ENCODE peak calls at places on chromosome 1, in nine cellular contexts. One of them, this sample, is unnamed.

GRCh38 chr1:15966081-15966955 is 9.6 kb downstream of the ZBTB17 start:
- DNase-seq in progenitor cell of endocrine pancreas: no peak
- DNase-seq in fibroblast of mammary gland: peak; percentile 78
- DNase-seq in lower lobe of right lung: no peak
- DNase-seq in AG04449: no peak
- DNase-seq in epithelial cell of esophagus: peak; percentile 46
- DNase-seq in BJ: no peak
- DNase-seq in PC-9: no peak
- DNase-seq in left ventricle myocardium inferior: no peak
- DNase-seq in this sample: peak; percentile 83

GRCh38 chr1:107930292-107930691 is 34.7 kb downstream of the VAV3 start:
- DNase-seq in fibroblast of mammary gland: no peak
- DNase-seq in AG04449: no peak
- DNase-seq in lower lobe of right lung: no peak
- DNase-seq in epithelial cell of esophagus: no peak
- DNase-seq in PC-9: no peak
- DNase-seq in left ventricle myocardium inferior: no peak
- DNase-seq in BJ: no peak
- DNase-seq in progenitor cell of endocrine pancreas: no peak
- DNase-seq in this sample: no peak

GRCh38 chr1:113860891-113861290 is 10.6 kb downstream of the PTPN22 start:
- DNase-seq in AG04449: peak; percentile 19
- DNase-seq in fibroblast of mammary gland: peak; percentile 70
- DNase-seq in lower lobe of right lung: no peak
- DNase-seq in BJ: peak; percentile 30
- DNase-seq in epithelial cell of esophagus: peak; percentile 56
- DNase-seq in PC-9: no peak
- DNase-seq in left ventricle myocardium inferior: no peak
- DNase-seq in progenitor cell of endocrine pancreas: no peak
- DNase-seq in this sample: no peak

GRCh38 chr1:94773931-94774422 is 46.2 kb upstream of the SLC44A3 start:
- DNase-seq in BJ: no peak
- DNase-seq in epithelial cell of esophagus: peak; percentile 92
- DNase-seq in AG04449: no peak
- DNase-seq in left ventricle myocardium inferior: no peak
- DNase-seq in PC-9: peak; percentile 92
- DNase-seq in lower lobe of right lung: no peak
- DNase-seq in fibroblast of mammary gland: peak; percentile 86
- DNase-seq in progenitor cell of endocrine pancreas: peak; percentile 32
- DNase-seq in this sample: no peak

GRCh38 chr1:2322593-2323295 is 68.6 kb downstream of the MORN1 start:
- DNase-seq in lower lobe of right lung: peak; percentile 76
- DNase-seq in AG04449: no peak
- DNase-seq in BJ: no peak
- DNase-seq in fibroblast of mammary gland: no peak
- DNase-seq in progenitor cell of endocrine pancreas: no peak
- DNase-seq in epithelial cell of esophagus: no peak
- DNase-seq in left ventricle myocardium inferior: no peak
- DNase-seq in PC-9: no peak
- DNase-seq in this sample: no peak

GRCh38 chr1:221419513-221420088 is 322.3 kb downstream of the DUSP10 start:
- DNase-seq in BJ: peak; percentile 76
- DNase-seq in progenitor cell of endocrine pancreas: no peak
- DNase-seq in AG04449: peak; percentile 63
- DNase-seq in left ventricle myocardium inferior: no peak
- DNase-seq in epithelial cell of esophagus: peak; percentile 97
- DNase-seq in fibroblast of mammary gland: peak; percentile 96
- DNase-seq in PC-9: no peak
- DNase-seq in lower lobe of right lung: no peak
- DNase-seq in this sample: no peak

GRCh38 chr1:41503507-41504125 is 19.1 kb upstream of the EDN2 start:
- DNase-seq in progenitor cell of endocrine pancreas: no peak
- DNase-seq in left ventricle myocardium inferior: no peak
- DNase-seq in lower lobe of right lung: no peak
- DNase-seq in AG04449: no peak
- DNase-seq in PC-9: no peak
- DNase-seq in fibroblast of mammary gland: peak; percentile 55
- DNase-seq in epithelial cell of esophagus: no peak
- DNase-seq in BJ: no peak
- DNase-seq in this sample: no peak

GRCh38 chr1:201259476-201260235 is 23.6 kb upstream of the PKP1 start:
- DNase-seq in progenitor cell of endocrine pancreas: no peak
- DNase-seq in PC-9: no peak
- DNase-seq in left ventricle myocardium inferior: no peak
- DNase-seq in BJ: no peak
- DNase-seq in AG04449: no peak
- DNase-seq in fibroblast of mammary gland: peak; percentile 32
- DNase-seq in epithelial cell of esophagus: peak; percentile 89
- DNase-seq in lower lobe of right lung: no peak
- DNase-seq in this sample: peak; percentile 23

GRCh38 chr1:22645936-22646335 is 2.5 kb downstream of the C1QC start:
- DNase-seq in progenitor cell of endocrine pancreas: no peak
- DNase-seq in PC-9: no peak
- DNase-seq in lower lobe of right lung: peak; percentile 73
- DNase-seq in BJ: no peak
- DNase-seq in left ventricle myocardium inferior: no peak
- DNase-seq in epithelial cell of esophagus: peak; percentile 13
- DNase-seq in fibroblast of mammary gland: no peak
- DNase-seq in AG04449: no peak
- DNase-seq in this sample: no peak

GRCh38 chr1:79042117-79042516 is 35.6 kb upstream of the ADGRL4 start:
- DNase-seq in PC-9: no peak
- DNase-seq in left ventricle myocardium inferior: no peak
- DNase-seq in AG04449: peak; percentile 7
- DNase-seq in lower lobe of right lung: no peak
- DNase-seq in fibroblast of mammary gland: peak; percentile 73
- DNase-seq in epithelial cell of esophagus: peak; percentile 55
- DNase-seq in progenitor cell of endocrine pancreas: no peak
- DNase-seq in BJ: no peak
- DNase-seq in this sample: peak; percentile 32

GRCh38 chr1:36369472-36369871 is 16.3 kb downstream of the STK40 start:
- DNase-seq in PC-9: no peak
- DNase-seq in left ventricle myocardium inferior: no peak
- DNase-seq in lower lobe of right lung: no peak
- DNase-seq in epithelial cell of esophagus: no peak
- DNase-seq in progenitor cell of endocrine pancreas: no peak
- DNase-seq in fibroblast of mammary gland: no peak
- DNase-seq in AG04449: no peak
- DNase-seq in BJ: no peak
- DNase-seq in this sample: no peak

GRCh38 chr1:34905098-34905459 is 24.4 kb downstream of the DLGAP3 start:
- DNase-seq in left ventricle myocardium inferior: no peak
- DNase-seq in fibroblast of mammary gland: no peak
- DNase-seq in BJ: no peak
- DNase-seq in lower lobe of right lung: no peak
- DNase-seq in AG04449: no peak
- DNase-seq in epithelial cell of esophagus: no peak
- DNase-seq in progenitor cell of endocrine pancreas: no peak
- DNase-seq in PC-9: no peak
- DNase-seq in this sample: no peak

GRCh38 chr1:184028854-184029623 is 8.5 kb downstream of the COLGALT2 start:
- DNase-seq in epithelial cell of esophagus: no peak
- DNase-seq in lower lobe of right lung: peak; percentile 53
- DNase-seq in PC-9: no peak
- DNase-seq in progenitor cell of endocrine pancreas: no peak
- DNase-seq in BJ: no peak
- DNase-seq in AG04449: no peak
- DNase-seq in left ventricle myocardium inferior: peak; percentile 47
- DNase-seq in fibroblast of mammary gland: no peak
- DNase-seq in this sample: no peak

GRCh38 chr1:100430368-100430767 is 78.1 kb downstream of the CDC14A start:
- DNase-seq in fibroblast of mammary gland: no peak
- DNase-seq in BJ: no peak
- DNase-seq in PC-9: no peak
- DNase-seq in epithelial cell of esophagus: peak; percentile 15
- DNase-seq in AG04449: no peak
- DNase-seq in left ventricle myocardium inferior: no peak
- DNase-seq in progenitor cell of endocrine pancreas: no peak
- DNase-seq in lower lobe of right lung: no peak
- DNase-seq in this sample: no peak

GRCh38 chr1:160726498-160727391 is 12.3 kb upstream of the SLAMF7 start:
- DNase-seq in progenitor cell of endocrine pancreas: peak; percentile 37
- DNase-seq in PC-9: peak; percentile 51
- DNase-seq in BJ: no peak
- DNase-seq in epithelial cell of esophagus: peak; percentile 87
- DNase-seq in AG04449: peak; percentile 4
- DNase-seq in fibroblast of mammary gland: peak; percentile 65
- DNase-seq in lower lobe of right lung: peak; percentile 49
- DNase-seq in left ventricle myocardium inferior: no peak
- DNase-seq in this sample: peak; percentile 60

GRCh38 chr1:79847715-79848114 is 841.2 kb upstream of the ADGRL4 start:
- DNase-seq in BJ: no peak
- DNase-seq in PC-9: no peak
- DNase-seq in AG04449: no peak
- DNase-seq in lower lobe of right lung: no peak
- DNase-seq in progenitor cell of endocrine pancreas: no peak
- DNase-seq in left ventricle myocardium inferior: peak; percentile 15
- DNase-seq in fibroblast of mammary gland: no peak
- DNase-seq in epithelial cell of esophagus: no peak
- DNase-seq in this sample: no peak

DNA sequence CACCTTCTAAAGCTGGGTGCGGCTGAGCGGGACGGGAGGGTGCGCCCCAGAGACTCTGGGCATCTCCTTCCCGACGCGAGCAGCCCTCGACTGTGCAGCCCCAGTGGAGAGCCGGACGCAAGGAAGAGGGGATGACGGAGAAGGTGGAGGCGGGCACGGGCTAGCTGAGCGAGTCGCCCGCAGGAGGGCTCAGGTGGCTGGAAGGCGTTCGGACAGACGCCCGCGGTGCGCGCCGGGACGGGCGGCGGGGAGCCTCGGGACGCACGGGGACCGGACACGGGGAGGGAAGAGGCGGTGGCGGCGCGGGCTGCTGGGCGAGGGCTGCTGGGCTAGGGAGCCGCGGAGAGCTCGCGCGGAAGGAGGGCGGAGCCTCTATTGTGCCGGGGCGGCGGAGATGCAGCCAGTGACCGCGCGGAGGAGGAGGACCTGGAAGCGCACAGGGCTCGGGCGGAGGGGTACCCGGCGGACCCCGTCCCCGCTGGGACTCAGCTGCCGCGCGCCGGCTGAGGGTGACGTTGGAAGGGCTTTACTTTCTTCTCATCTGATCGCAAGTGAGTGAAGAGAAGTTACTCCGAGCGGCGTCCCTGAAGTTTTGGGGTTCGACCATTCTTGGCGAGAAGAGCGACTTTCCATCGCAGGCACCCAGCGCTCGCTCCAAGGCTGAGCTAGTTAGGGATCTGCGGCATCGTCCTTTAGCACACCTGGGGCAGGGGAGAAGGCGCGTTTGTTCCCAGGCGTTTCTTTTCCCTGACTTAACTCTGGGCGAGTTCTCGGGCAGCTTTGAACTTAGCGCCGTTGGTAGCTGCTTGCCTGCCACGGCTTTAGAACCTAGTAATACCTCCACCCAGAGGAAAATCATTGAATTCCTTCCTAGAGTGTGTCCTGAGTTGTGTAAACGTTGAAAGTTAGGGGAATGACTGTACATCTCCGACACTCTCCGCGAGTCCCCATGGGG is at the start of gene OLFML2B:
- DNase-seq in epithelial cell of esophagus: peak; percentile 80
- DNase-seq in lower lobe of right lung: peak; percentile 75
- DNase-seq in BJ: peak; percentile 55
- DNase-seq in PC-9: peak; percentile 65
- DNase-seq in fibroblast of mammary gland: peak; percentile 93
- DNase-seq in left ventricle myocardium inferior: peak; percentile 78
- DNase-seq in progenitor cell of endocrine pancreas: peak; percentile 43
- DNase-seq in AG04449: peak; percentile 46
- DNase-seq in this sample: peak; percentile 72
- TF ChIP-seq CTCF in epithelial cell of esophagus: peak; percentile 25
- TF ChIP-seq CTCF in lower lobe of right lung: peak; percentile 17
- TF ChIP-seq CTCF in BJ: peak; percentile 51
- TF ChIP-seq CTCF in PC-9: peak; percentile 44
- TF ChIP-seq CTCF in fibroblast of mammary gland: peak; percentile 54
- TF ChIP-seq CTCF in left ventricle myocardium inferior: peak; percentile 40
- TF ChIP-seq CTCF in progenitor cell of endocrine pancreas: no peak
- TF ChIP-seq CTCF in AG04449: peak; percentile 39
- TF ChIP-seq CTCF in this sample: no peak

DNA sequence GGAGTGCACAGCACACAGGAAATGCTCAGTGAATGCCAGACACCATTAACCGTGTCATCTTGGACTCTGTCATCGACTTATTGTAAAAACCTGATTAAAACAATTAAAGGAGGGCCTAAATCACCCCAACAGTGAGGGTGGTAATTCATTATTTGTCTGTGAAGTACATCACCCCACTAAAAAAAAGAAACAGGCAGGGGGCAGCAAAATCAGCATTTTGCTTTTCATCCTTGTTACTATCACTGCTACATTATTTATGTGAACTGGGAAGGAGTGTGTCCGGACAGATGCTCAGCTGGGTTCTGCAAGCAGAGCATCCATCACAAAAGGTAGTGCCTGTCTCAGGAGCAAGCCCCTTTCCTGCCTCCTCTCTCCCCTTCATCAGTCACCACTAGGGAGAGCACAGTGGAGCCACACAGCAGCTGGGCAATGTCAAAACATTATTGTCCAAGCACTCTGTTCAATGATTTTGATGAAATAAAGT is 98.5 kb downstream of the RERE start:
- DNase-seq in AG04449: no peak
- DNase-seq in BJ: no peak
- DNase-seq in fibroblast of mammary gland: no peak
- DNase-seq in PC-9: no peak
- DNase-seq in left ventricle myocardium inferior: no peak
- DNase-seq in lower lobe of right lung: no peak
- DNase-seq in progenitor cell of endocrine pancreas: no peak
- DNase-seq in epithelial cell of esophagus: no peak
- DNase-seq in this sample: no peak
- TF ChIP-seq CTCF in AG04449: no peak
- TF ChIP-seq CTCF in BJ: peak; percentile 15
- TF ChIP-seq CTCF in fibroblast of mammary gland: peak; percentile 33
- TF ChIP-seq CTCF in PC-9: no peak
- TF ChIP-seq CTCF in left ventricle myocardium inferior: peak; percentile 39
- TF ChIP-seq CTCF in lower lobe of right lung: no peak
- TF ChIP-seq CTCF in progenitor cell of endocrine pancreas: no peak
- TF ChIP-seq CTCF in epithelial cell of esophagus: peak; percentile 7
- TF ChIP-seq CTCF in this sample: no peak

GRCh38 chr1:204974326-204974725 is 68.7 kb upstream of the CNTN2 start:
- DNase-seq in lower lobe of right lung: no peak
- DNase-seq in PC-9: no peak
- DNase-seq in progenitor cell of endocrine pancreas: no peak
- DNase-seq in BJ: no peak
- DNase-seq in AG04449: no peak
- DNase-seq in fibroblast of mammary gland: no peak
- DNase-seq in left ventricle myocardium inferior: no peak
- DNase-seq in epithelial cell of esophagus: no peak
- DNase-seq in this sample: no peak
- TF ChIP-seq CTCF in lower lobe of right lung: no peak
- TF ChIP-seq CTCF in PC-9: no peak
- TF ChIP-seq CTCF in progenitor cell of endocrine pancreas: peak; percentile 13
- TF ChIP-seq CTCF in BJ: no peak
- TF ChIP-seq CTCF in AG04449: no peak
- TF ChIP-seq CTCF in fibroblast of mammary gland: no peak
- TF ChIP-seq CTCF in left ventricle myocardium inferior: no peak
- TF ChIP-seq CTCF in epithelial cell of esophagus: no peak
- TF ChIP-seq CTCF in this sample: no peak

DNA sequence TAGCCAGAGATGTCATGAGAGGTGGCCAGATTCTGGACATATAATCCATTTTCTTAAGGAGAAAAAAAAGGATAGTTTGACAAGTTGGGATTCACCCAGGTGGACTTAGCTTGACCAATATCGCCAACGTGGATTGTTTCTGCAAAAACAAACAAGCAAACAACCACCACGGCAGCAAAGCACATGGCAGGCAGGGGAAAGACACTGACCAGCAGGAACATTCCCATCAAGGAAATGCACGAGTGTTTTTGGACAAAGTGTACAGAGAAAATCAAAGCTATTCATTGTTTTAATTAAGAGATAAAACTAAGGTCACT is 9.1 kb upstream of the PLA2G2C start:
- DNase-seq in progenitor cell of endocrine pancreas: no peak
- DNase-seq in AG04449: no peak
- DNase-seq in left ventricle myocardium inferior: no peak
- DNase-seq in epithelial cell of esophagus: no peak
- DNase-seq in BJ: no peak
- DNase-seq in PC-9: no peak
- DNase-seq in fibroblast of mammary gland: no peak
- DNase-seq in lower lobe of right lung: no peak
- DNase-seq in this sample: no peak
- TF ChIP-seq CTCF in progenitor cell of endocrine pancreas: no peak
- TF ChIP-seq CTCF in AG04449: no peak
- TF ChIP-seq CTCF in left ventricle myocardium inferior: peak; percentile 19
- TF ChIP-seq CTCF in epithelial cell of esophagus: no peak
- TF ChIP-seq CTCF in BJ: no peak
- TF ChIP-seq CTCF in PC-9: peak; percentile 28
- TF ChIP-seq CTCF in fibroblast of mammary gland: no peak
- TF ChIP-seq CTCF in lower lobe of right lung: no peak
- TF ChIP-seq CTCF in this sample: no peak